ENCODE peak calls at places on chromosome 14, in seven cellular contexts. B, I, A, P, Y, F and M are unnamed samples.

GRCh38 chr14:67881225-67881624 is 61.6 kb downstream of the RAD51B start:
- DNase-seq in B (no peak), I (no peak), A (no peak), P (no peak), Y (no peak), F (no peak), M (no peak)

GRCh38 chr14:79896009-79896408 is 315.3 kb downstream of the DIO2 start:
- DNase-seq in B (no peak), I (no peak), A (no peak), P (no peak), Y (peak), F (no peak), M (no peak)

GRCh38 chr14:69298131-69299071 is 38.4 kb downstream of the GALNT16 start:
- DNase-seq in B (no peak), I (no peak), A (no peak), P (no peak), Y (no peak), F (no peak), M (no peak)

GRCh38 chr14:72688990-72689677 is 204.8 kb downstream of the DPF3 start:
- DNase-seq in B (no peak), I (no peak), A (no peak), P (no peak), Y (no peak), F (no peak), M (no peak)

GRCh38 chr14:91904956-91905645 is 37.8 kb upstream of the TC2N start:
- DNase-seq in B (no peak), I (no peak), A (no peak), P (no peak), Y (no peak), F (peak), M (no peak)

GRCh38 chr14:102885686-102886447 is 36.6 kb upstream of the AMN start:
- DNase-seq in B (no peak), I (no peak), A (no peak), P (no peak), Y (no peak), F (no peak), M (no peak)

GRCh38 chr14:103687712-103688111 is 27.5 kb downstream of the XRCC3 start:
- DNase-seq in B (no peak), I (no peak), A (no peak), P (no peak), Y (no peak), F (no peak), M (no peak)

GRCh38 chr14:54529811-54530210 is 20.1 kb downstream of the CGRRF1 start:
- DNase-seq in B (no peak), I (peak), A (no peak), P (no peak), Y (peak), F (no peak), M (no peak)

GRCh38 chr14:33062881-33063280 is 124.2 kb downstream of the NPAS3 start:
- DNase-seq in B (no peak), I (no peak), A (no peak), P (no peak), Y (no peak), F (no peak), M (no peak)

GRCh38 chr14:49946320-49947141 is 53.6 kb downstream of the ARF6 start:
- DNase-seq in B (no peak), I (peak), A (no peak), P (no peak), Y (peak), F (no peak), M (peak)

GRCh38 chr14:55915464-55915863 is 202.7 kb upstream of the PELI2 start:
- DNase-seq in B (no peak), I (no peak), A (no peak), P (no peak), Y (no peak), F (no peak), M (no peak)
- TF ChIP-seq CTCF in B (no peak), I (no peak), A (no peak), P (no peak), Y (no peak), F (no peak), M (no peak)

GRCh38 chr14:75254901-75255300 is 23.7 kb upstream of the FOS start:
- DNase-seq in B (no peak), I (no peak), A (peak), P (no peak), Y (no peak), F (no peak), M (no peak)
- H3K4me3 ChIP-seq in B (no peak), I (no peak), A (no peak), P (no peak), Y (no peak), F (no peak), M (no peak)

DNA sequence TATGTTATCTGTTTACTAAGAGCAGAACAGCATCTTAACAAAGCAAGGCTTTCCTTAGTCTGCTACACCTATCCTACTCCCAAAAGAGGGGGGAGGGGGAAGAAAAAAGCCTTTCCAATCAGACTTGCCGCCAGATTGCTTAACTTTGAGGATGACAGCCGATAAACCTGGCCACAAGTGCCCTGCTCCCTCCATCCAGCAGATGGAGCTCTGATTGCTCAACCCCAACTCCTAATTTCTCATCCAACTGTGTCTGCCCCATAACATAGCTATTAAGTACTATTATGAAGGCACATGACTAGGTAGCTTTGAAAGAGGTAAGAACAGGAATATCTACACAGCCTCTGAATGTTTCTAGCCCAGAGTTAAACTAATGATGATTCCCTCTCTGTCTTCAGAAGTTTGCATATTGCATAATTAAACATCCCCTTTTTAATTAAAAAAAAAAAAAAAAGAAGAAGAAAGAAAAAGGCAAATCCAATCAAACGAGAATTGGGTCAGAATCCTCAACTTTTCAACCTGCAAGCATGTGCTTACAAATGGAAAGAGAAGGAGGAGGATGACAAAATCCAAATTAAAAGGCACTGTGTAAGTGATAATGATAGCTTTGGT is 247.4 kb downstream of the GALC start:
- DNase-seq in B (peak), I (peak), A (no peak), P (no peak), Y (no peak), F (peak), M (peak)
- TF ChIP-seq CTCF in B (peak), I (peak), A (no peak), P (no peak), Y (peak), F (peak), M (peak)

GRCh38 chr14:31026395-31027096 is 367 bp upstream of the STRN3 start:
- DNase-seq in B (peak), I (peak), A (peak), P (peak), Y (peak), F (peak), M (peak)

GRCh38 chr14:31025335-31026075 is at the start of gene AP4S1:
- DNase-seq in B (no peak), I (no peak), A (peak), P (no peak), Y (no peak), F (peak), M (peak)

GRCh38 chr14:31024042-31024480 is 1.4 kb upstream of the AP4S1 start:
- DNase-seq in B (no peak), I (no peak), A (no peak), P (no peak), Y (no peak), F (no peak), M (no peak)

GRCh38 chr14:31026076-31026394 is at the start of gene STRN3:
- DNase-seq in B (no peak), I (no peak), A (no peak), P (no peak), Y (no peak), F (no peak), M (no peak)

DNA sequence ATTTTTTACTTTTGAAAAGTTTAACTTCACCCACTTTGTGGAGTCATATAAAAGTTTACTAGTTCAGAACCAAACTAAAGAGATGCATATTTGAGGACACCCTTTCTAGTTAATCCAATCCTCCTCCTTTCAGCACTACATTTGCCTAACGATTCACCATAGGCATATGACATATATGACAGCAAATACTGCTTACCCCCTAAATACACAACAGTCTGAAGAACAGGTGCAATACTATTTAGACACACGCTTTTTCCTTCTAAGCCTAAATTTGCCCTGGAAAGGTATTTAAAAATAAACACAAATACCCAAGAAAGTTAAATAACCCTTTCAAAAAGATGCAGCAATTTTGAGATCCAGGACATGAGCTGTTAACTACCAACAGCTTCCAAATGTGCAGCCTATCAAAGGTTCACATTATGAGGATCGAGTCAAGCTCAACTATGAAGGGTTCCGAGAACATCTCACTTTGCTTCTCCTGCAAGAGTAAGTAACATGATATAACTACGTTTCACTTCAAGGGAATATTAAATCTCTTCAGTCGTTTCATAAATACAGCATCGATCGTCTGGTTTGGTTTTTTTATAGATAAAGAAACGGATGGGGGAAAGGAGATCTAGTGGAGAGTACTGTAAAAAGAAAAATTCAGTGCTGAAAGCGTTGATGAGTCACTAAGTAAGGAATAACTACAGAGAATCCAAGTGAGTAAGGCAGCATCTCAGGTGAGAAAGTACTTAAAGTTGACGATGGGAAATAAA is 693 bp upstream of the AP4S1 start:
- DNase-seq in B (no peak), I (no peak), A (no peak), P (no peak), Y (peak), F (no peak), M (no peak)
- H3K4me3 ChIP-seq in B (peak), I (peak), A (peak), P (peak), Y (peak), F (peak), M (peak)

DNA sequence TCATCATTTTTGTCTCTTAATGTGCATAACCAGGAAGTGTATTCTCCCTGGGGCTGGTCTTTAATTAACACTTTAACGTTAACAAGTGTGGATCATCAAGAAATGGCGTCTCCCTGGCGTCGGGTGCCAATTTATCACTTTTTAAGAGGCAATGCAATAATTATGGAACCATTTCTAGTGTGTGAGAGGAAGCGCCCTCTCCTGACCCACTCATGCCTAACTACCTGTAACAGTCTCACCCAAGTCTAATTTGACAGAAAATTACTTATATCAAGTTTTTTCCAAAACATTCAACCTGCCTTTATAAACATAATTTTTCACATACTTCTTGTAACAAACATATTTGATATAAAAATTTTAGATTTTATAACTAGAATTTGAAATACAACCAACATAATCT is 905.3 kb upstream of the MDGA2 start:
- DNase-seq in B (no peak), I (no peak), A (no peak), P (no peak), Y (no peak), F (no peak), M (no peak)
- TF ChIP-seq CTCF in B (no peak), I (no peak), A (no peak), P (no peak), Y (no peak), F (no peak), M (no peak)

DNA sequence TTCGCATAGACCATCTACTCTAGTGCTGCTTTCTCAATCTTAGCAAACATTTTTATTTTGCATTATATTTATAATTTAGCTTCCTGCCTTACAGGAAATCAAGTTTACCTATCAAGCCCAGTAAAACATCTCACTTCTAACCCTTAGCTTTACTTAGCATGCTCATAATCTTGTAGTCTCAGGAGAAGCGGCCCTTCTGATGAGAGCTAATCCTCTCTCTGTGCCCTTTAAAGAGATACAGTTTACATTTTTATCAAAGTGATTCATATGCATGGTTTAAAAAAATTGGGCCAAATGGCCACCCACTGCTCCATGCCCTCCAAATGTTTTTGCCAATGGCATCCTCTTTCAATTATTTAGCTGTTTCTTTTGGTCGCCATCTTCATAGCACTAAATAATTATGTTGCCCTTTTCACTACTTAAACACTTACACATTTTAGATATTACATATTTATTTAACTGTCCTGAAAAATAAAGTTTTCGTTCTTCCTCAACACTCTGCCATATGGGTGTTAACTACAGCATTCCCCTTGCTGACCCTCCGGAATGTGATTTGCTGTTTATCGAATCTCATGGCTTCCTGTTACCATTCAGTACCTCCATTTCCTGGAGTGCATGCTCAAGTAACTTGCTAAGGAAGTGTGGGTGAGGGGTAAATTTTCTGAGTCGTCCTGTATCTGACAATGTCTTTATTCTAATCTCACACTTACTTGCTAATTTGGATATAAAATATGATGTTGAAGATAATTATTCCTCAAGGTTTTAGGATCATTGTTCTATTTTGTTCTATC is 29.3 kb downstream of the YLPM1 start:
- DNase-seq in B (no peak), I (no peak), A (no peak), P (no peak), Y (no peak), F (no peak), M (no peak)
- H3K4me3 ChIP-seq in B (no peak), I (no peak), A (no peak), P (no peak), Y (no peak), F (no peak), M (no peak)

GRCh38 chr14:75213172-75213571 is 36.8 kb upstream of the TMED10 start:
- DNase-seq in B (no peak), I (no peak), A (no peak), P (no peak), Y (no peak), F (no peak), M (no peak)

GRCh38 chr14:75215520-75215919 is 39.1 kb upstream of the TMED10 start:
- DNase-seq in B (no peak), I (no peak), A (no peak), P (no peak), Y (no peak), F (no peak), M (no peak)

GRCh38 chr14:75217508-75218206 is 41.2 kb upstream of the TMED10 start:
- DNase-seq in B (no peak), I (no peak), A (no peak), P (no peak), Y (no peak), F (no peak), M (no peak)

GRCh38 chr14:75216427-75217006 is 40.1 kb upstream of the TMED10 start:
- DNase-seq in B (no peak), I (no peak), A (no peak), P (no peak), Y (no peak), F (no peak), M (no peak)

DNA sequence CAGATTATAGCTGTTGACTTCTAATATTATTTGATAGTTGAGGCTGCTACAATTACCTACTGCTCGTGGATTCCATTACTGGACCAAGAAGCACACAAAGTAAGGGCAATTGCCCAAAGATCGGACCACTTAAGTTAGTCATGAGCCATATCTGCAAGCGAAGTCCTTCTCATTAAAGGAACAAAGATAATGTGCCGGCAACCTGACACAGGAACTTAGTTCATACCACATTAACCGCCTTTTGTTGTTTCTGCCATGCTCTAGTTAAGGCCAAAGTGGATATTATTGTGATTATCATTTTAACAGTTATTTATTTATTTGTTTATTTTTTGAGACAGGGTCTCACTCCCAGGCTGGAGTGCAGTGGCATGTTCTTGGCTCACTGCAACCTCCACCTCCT is 38.1 kb upstream of the TMED10 start:
- DNase-seq in B (no peak), I (no peak), A (no peak), P (no peak), Y (no peak), F (no peak), M (no peak)
- TF ChIP-seq CTCF in B (no peak), I (no peak), A (no peak), P (no peak), Y (no peak), F (no peak), M (no peak)

GRCh38 chr14:95513261-95513660 is 3.2 kb downstream of the SYNE3 start:
- DNase-seq in B (no peak), I (no peak), A (no peak), P (no peak), Y (no peak), F (no peak), M (no peak)
- H3K4me3 ChIP-seq in B (no peak), I (no peak), A (no peak), P (no peak), Y (no peak), F (no peak), M (no peak)

DNA sequence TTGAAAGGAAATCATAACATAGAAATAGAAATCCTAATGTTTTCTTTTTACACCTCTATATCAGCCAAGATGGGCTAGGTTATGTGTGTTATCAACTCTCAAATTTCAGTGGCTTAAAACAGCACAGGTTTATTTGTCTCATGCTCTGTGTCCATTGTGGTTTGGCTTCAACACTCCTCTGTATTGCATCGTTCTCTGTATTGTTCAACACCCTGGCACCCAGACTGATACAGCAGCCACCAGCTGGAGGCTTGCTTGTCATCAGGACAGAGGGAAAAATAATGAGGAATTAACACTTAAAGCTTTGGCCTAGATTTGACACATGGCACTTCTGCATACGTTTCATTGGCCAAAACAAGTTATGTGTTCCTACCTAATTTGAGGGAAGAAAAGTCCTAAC is 234.2 kb upstream of the ARHGAP5 start:
- DNase-seq in B (no peak), I (no peak), A (no peak), P (no peak), Y (no peak), F (no peak), M (no peak)
- TF ChIP-seq CTCF in B (no peak), I (no peak), A (no peak), P (no peak), Y (no peak), F (no peak), M (no peak)